ENCODE peak calls at places on chromosomes 16 and 17, in ten cellular contexts. N, I, G, M, L, J, H, F, E and B are unnamed samples.

GRCh38 chr17:37516131-37516561 is 26.5 kb downstream of the DUSP14 start:
- DNase-seq in J (no peak), I (no peak), G (peak; percentile 76), L (no peak), N (no peak), M (no peak), E (no peak), F (no peak), H (no peak), B (no peak)

GRCh38 chr16:63921737-63922136 is 1200.1 kb downstream of the CDH11 start:
- DNase-seq in F (no peak), L (no peak), J (no peak), I (no peak), G (peak; percentile 45), E (no peak), H (no peak), N (no peak), M (no peak), B (no peak)

GRCh38 chr17:56785997-56786680 is 47.6 kb downstream of the C17orf67 start:
- DNase-seq in I (no peak), M (no peak), H (no peak), E (no peak), J (no peak), N (no peak), L (no peak), F (no peak), G (no peak), B (no peak)

GRCh38 chr17:3505008-3505407 is 29.2 kb downstream of the ASPA start:
- DNase-seq in G (no peak), N (no peak), F (no peak), I (no peak), M (no peak), J (no peak), L (no peak), E (no peak), H (no peak), B (no peak)

GRCh38 chr16:71622088-71622487 is 3.9 kb upstream of the MARVELD3 start:
- DNase-seq in F (no peak), L (no peak), N (no peak), H (no peak), I (no peak), G (no peak), E (no peak), M (no peak), J (no peak), B (no peak)

GRCh38 chr17:59001158-59001814 is 105.4 kb downstream of the TRIM37 start:
- DNase-seq in I (no peak), N (peak; percentile 83), M (no peak), F (no peak), L (no peak), G (peak; percentile 24), J (no peak), H (peak; percentile 96), E (no peak), B (no peak)

GRCh38 chr16:86597880-86598606 is 19.7 kb downstream of the FOXL1 start:
- DNase-seq in L (no peak), H (no peak), J (no peak), M (no peak), F (no peak), I (no peak), E (no peak), G (no peak), N (no peak), B (no peak)

GRCh38 chr17:64020068-64020766 is at the start of gene ICAM2:
- DNase-seq in F (no peak), I (no peak), J (no peak), E (no peak), N (no peak), G (no peak), H (peak; percentile 93), L (no peak), M (no peak), B (no peak)

GRCh38 chr16:89408315-89408714 is 82.0 kb downstream of the ANKRD11 start:
- DNase-seq in I (no peak), M (no peak), H (no peak), N (no peak), G (no peak), F (no peak), J (no peak), L (no peak), E (no peak), B (no peak)

GRCh38 chr16:4179020-4179419 is 62.8 kb upstream of the ADCY9 start:
- DNase-seq in H (no peak), J (no peak), E (no peak), M (no peak), I (no peak), G (peak; percentile 70), N (peak; percentile 48), L (peak; percentile 57), F (no peak), B (no peak)

GRCh38 chr16:50244504-50245416 is 21.6 kb upstream of the ADCY7 start:
- DNase-seq in J (no peak), F (no peak), G (no peak), E (no peak), I (no peak), H (no peak), M (no peak), N (no peak), L (no peak), B (no peak)

GRCh38 chr16:66961065-66961744 is at the start of gene CES3:
- DNase-seq in I (no peak), G (peak; percentile 56), N (peak; percentile 68), F (peak; percentile 27), E (peak; percentile 66), L (peak; percentile 45), H (peak; percentile 88), M (peak; percentile 10), J (no peak), B (peak; percentile 60)

GRCh38 chr16:81337097-81337496 is 22.3 kb downstream of the GAN start:
- DNase-seq in E (no peak), N (no peak), G (no peak), F (no peak), J (no peak), I (no peak), H (no peak), L (no peak), M (no peak), B (no peak)

GRCh38 chr17:2563061-2563460 is 30.4 kb upstream of the PAFAH1B1 start:
- DNase-seq in N (no peak), G (no peak), H (no peak), F (no peak), J (no peak), M (no peak), I (no peak), L (no peak), E (no peak), B (no peak)

GRCh38 chr17:4072487-4073157 is 70.2 kb downstream of the ZZEF1 start:
- DNase-seq in G (no peak), M (peak; percentile 54), H (no peak), F (peak; percentile 28), J (no peak), E (no peak), N (no peak), L (no peak), I (no peak), B (no peak)

GRCh38 chr16:10753670-10754069 is 10.0 kb downstream of the NUBP1 start:
- DNase-seq in M (no peak), J (no peak), L (no peak), I (no peak), F (no peak), G (no peak), H (no peak), N (no peak), E (no peak), B (no peak)

GRCh38 chr17:55811536-55811935 is 60.7 kb downstream of the PCTP start:
- DNase-seq in N (no peak), F (no peak), H (no peak), E (no peak), J (no peak), G (no peak), M (no peak), L (no peak), I (no peak), B (no peak)

GRCh38 chr17:67248291-67248690 is 3.3 kb upstream of the HELZ start:
- DNase-seq in H (no peak), E (no peak), N (no peak), G (no peak), J (no peak), L (no peak), I (no peak), F (no peak), M (no peak), B (no peak)

GRCh38 chr17:80832266-80832676 is 159.4 kb upstream of the CHMP6 start:
- DNase-seq in I (no peak), G (no peak), J (no peak), F (no peak), M (peak; percentile 70), E (peak; percentile 76), L (peak; percentile 63), H (no peak), N (peak; percentile 13), B (no peak)

GRCh38 chr17:59257101-59257500 is 36.8 kb downstream of the GDPD1 start:
- DNase-seq in I (no peak), H (no peak), M (no peak), N (no peak), E (no peak), J (no peak), F (no peak), G (peak; percentile 3), L (no peak), B (no peak)

GRCh38 chr17:10156579-10157488 is 41.6 kb downstream of the GAS7 start:
- DNase-seq in N (no peak), F (no peak), E (no peak), G (no peak), M (no peak), I (no peak), J (no peak), L (peak; percentile 35), H (peak; percentile 95), B (no peak)

GRCh38 chr16:67150833-67151396 is at the start of gene B3GNT9:
- DNase-seq in I (no peak), M (no peak), E (peak; percentile 65), N (no peak), L (peak; percentile 68), J (no peak), F (no peak), H (no peak), G (peak; percentile 78), B (no peak)

GRCh38 chr17:44872131-44872768 is 24.6 kb downstream of the HIGD1B start:
- DNase-seq in L (peak; percentile 43), G (no peak), I (no peak), H (no peak), N (no peak), F (no peak), J (no peak), M (no peak), E (peak; percentile 94), B (no peak)

GRCh38 chr17:9209347-9209746 is 188.0 kb downstream of the NTN1 start:
- DNase-seq in N (no peak), J (no peak), E (no peak), I (no peak), M (no peak), L (no peak), G (no peak), H (no peak), F (no peak), B (no peak)

GRCh38 chr17:7208754-7209460 is 10.7 kb downstream of the DLG4 start:
- DNase-seq in I (no peak), G (no peak), L (no peak), H (no peak), N (no peak), J (no peak), F (no peak), E (no peak), M (no peak), B (no peak)